ENCODE peak calls at places on chromosomes 3 and 15, in four cellular contexts. C, V, J and W are unnamed samples.

GRCh38 chr3:9500108-9501050 is 53.2 kb downstream of the LHFPL4 start:
- DNase-seq in C (peak), V (peak), J (peak), W (peak)

GRCh38 chr3:171712168-171712938 is 97.9 kb downstream of the PLD1 start:
- DNase-seq in C (peak), V (no peak), J (no peak), W (no peak)

GRCh38 chr15:62566248-62566647 is 401.2 kb upstream of the C2CD4B start:
- DNase-seq in C (no peak), V (no peak), J (no peak), W (no peak)

GRCh38 chr15:60809375-60809774 is 330.4 kb upstream of the ICE2 start:
- DNase-seq in C (no peak), V (no peak), J (no peak), W (no peak)

GRCh38 chr3:52912885-52913731 is 15.8 kb upstream of the STIMATE start:
- DNase-seq in C (no peak), V (no peak), J (no peak), W (no peak)

GRCh38 chr3:164806188-164806587 is 272.1 kb downstream of the SI start:
- DNase-seq in C (no peak), V (no peak), J (peak), W (no peak)

GRCh38 chr3:25580534-25580933 is 84.2 kb downstream of the TOP2B start:
- DNase-seq in C (no peak), V (no peak), J (no peak), W (no peak)

GRCh38 chr3:131036200-131036816 is 9.6 kb downstream of the NEK11 start:
- DNase-seq in C (no peak), V (no peak), J (no peak), W (peak)

GRCh38 chr3:9033867-9034266 is 70.6 kb upstream of the RAD18 start:
- DNase-seq in C (no peak), V (no peak), J (no peak), W (no peak)

GRCh38 chr3:36312351-36312750 is 68.0 kb upstream of the STAC start:
- DNase-seq in C (no peak), V (no peak), J (no peak), W (no peak)

GRCh38 chr3:116388867-116389385 is 56.4 kb downstream of the LSAMP start:
- DNase-seq in C (no peak), V (no peak), J (no peak), W (no peak)

GRCh38 chr3:132660745-132661067 is 577 bp downstream of the UBA5 start:
- DNase-seq in C (no peak), V (no peak), J (no peak), W (no peak)

GRCh38 chr15:62115847-62116246 is 49.1 kb downstream of the C2CD4A start:
- DNase-seq in C (no peak), V (no peak), J (no peak), W (no peak)

GRCh38 chr3:42635111-42635510 is 18.4 kb upstream of the ZBTB47 start:
- DNase-seq in C (no peak), V (no peak), J (peak), W (no peak)

GRCh38 chr3:46406786-46407611 is at the start of the genes CCR5AS and CCRL2:
- DNase-seq in C (no peak), V (peak), J (peak), W (peak)

DNA sequence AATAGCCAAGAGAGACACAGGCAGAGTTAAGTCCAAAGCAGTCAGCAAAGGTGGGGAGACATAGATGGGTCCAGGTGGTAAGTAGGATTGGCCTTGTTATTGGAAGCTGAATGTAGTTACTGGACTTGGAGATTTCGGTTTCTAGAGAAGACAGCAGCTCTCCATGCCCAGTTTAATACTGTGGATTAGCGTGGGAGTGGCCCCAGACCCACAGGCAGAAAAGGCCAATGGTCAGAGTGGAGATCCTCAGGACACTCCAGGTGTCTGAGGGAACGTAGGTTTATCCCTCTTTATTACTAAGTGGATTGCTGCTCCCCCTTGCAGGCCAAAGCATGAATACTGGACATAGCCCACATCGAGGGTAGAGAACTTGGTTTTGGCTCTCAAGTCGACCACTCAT is 225.4 kb upstream of the TPRG1 start:
- DNase-seq in C (no peak), V (no peak), J (no peak), W (no peak)
- TF ChIP-seq POLR2A in C (no peak), V (no peak), J (no peak), W (no peak)

DNA sequence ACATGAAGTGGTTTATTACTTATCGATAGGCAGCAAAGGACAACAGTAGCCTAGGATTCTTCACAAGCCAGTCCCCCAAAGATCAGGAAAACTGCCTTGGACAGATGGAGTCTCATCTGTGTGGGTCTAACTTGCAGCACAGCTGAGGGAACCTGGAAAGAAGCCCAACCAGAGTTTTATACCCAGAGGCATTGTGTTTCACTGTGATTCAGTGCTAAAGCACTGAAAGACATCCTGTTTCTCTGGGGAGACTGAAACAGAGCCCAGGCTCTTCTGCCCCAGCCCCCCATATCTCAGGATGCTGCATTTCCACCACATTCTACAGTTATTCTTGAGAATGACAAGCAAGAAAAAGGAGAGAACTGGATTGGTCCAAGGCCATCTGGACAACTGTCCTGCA is 48.2 kb upstream of the PYDC2 start:
- DNase-seq in C (no peak), V (no peak), J (no peak), W (peak)
- TF ChIP-seq POLR2A in C (no peak), V (no peak), J (no peak), W (no peak)

DNA sequence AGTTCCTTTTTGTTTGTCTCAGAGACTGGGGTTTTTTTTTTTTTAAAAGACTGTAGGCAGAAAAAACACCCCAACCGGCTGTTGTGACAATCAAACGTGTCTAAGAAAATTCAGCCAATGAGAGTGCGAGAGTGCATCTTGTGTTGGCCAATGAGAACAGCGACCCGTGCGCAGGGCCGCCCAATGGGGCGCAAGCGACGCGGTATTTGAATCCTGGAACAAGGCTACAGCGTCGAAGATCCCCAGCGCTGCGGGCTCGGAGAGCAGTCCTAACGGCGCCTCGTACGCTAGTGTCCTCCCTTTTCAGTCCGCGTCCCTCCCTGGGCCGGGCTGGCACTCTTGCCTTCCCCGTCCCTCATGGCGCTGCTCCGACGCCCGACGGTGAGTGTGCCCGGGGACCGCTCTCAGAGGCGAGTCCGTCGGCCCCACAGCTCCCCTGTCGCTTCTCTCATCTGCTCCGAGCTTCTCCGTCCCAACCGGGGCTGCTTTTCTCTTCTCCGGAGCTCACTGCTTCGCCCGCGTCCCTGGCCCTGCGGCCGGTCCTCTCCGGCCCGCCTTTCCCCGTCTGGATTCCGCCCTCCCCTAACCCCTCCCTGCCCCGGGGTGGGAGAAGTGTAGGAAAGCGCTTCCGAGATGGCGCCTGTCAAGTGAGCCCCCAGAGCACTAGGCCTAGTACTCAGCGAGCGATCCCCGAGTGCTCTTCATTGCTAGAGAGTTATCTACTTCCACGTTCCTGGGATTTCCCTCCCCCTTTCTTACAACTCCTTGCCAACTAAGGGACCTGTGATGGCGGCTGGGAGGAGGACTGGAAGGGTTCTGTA is at the start of gene CCNB2:
- DNase-seq in C (peak), V (peak), J (peak), W (peak)
- TF ChIP-seq POLR2A in C (peak), V (no peak), J (peak), W (peak)

GRCh38 chr3:186806173-186807055 is at the start of gene RFC4:
- DNase-seq in C (peak), V (peak), J (peak), W (peak)
- TF ChIP-seq POLR2A in C (peak), V (peak), J (peak), W (peak)